ENCODE peak calls at places on chromosomes 4 and X, in four cellular contexts. F is ovary, I is transverse colon, G is GM12878. P is an unnamed sample.

GRCh38 chrX:129600981-129601424 is 53.8 kb downstream of the APLN start:
- DNase-seq in I (no peak), F (peak), G (no peak), P (no peak)

GRCh38 chrX:55143621-55144020 is 54.8 kb downstream of the PAGE2 start:
- DNase-seq in G (no peak), I (no peak), F (no peak), P (no peak)

GRCh38 chr4:135839712-135840111 is 1638.1 kb upstream of the PABPC4L start:
- DNase-seq in F (no peak), G (no peak), I (no peak), P (no peak)

GRCh38 chr4:3134201-3134600 is 59.7 kb downstream of the HTT start:
- DNase-seq in F (no peak), G (no peak), I (no peak), P (no peak)

GRCh38 chr4:1842993-1843448 is 12.9 kb downstream of the LETM1 start:
- DNase-seq in F (no peak), G (no peak), I (no peak), P (no peak)

GRCh38 chrX:121635141-121635540 is 587.7 kb downstream of the GLUD2 start:
- DNase-seq in F (no peak), G (no peak), I (no peak), P (no peak)

GRCh38 chrX:154090731-154091130 is 6.8 kb downstream of the MECP2 start:
- DNase-seq in F (no peak), G (no peak), I (no peak), P (no peak)

GRCh38 chrX:9510980-9511379 is 46.1 kb downstream of the TBL1X start:
- DNase-seq in I (no peak), F (no peak), G (no peak), P (no peak)

GRCh38 chr4:85398276-85398675 is 76.7 kb upstream of the ARHGAP24 start:
- DNase-seq in I (no peak), G (no peak), F (no peak), P (no peak)

GRCh38 chr4:154491341-154491679 is 289 bp downstream of the DCHS2 start:
- DNase-seq in G (no peak), F (no peak), I (peak), P (no peak)

GRCh38 chrX:133630362-133630761 is 215.1 kb upstream of the GPC4 start:
- DNase-seq in I (no peak), G (no peak), F (no peak), P (no peak)

GRCh38 chrX:50000937-50001542 is 78.6 kb downstream of the CLCN5 start:
- DNase-seq in I (no peak), G (no peak), F (no peak), P (no peak)

GRCh38 chr4:113646456-113646809 is 115.1 kb downstream of the CAMK2D start:
- DNase-seq in F (no peak), I (peak), G (no peak), P (no peak)

GRCh38 chrX:115400960-115401359 is 111.4 kb downstream of the LUZP4 start:
- DNase-seq in I (no peak), G (no peak), F (no peak), P (no peak)

GRCh38 chr4:64341711-64342110 is 67.5 kb downstream of the TECRL start:
- DNase-seq in I (no peak), F (no peak), G (no peak), P (no peak)

GRCh38 chrX:9626379-9626778 is 139.3 kb downstream of the GPR143 start:
- DNase-seq in I (no peak), F (no peak), G (no peak), P (no peak)

GRCh38 chr4:19983072-19983471 is 268.6 kb upstream of the SLIT2 start:
- DNase-seq in G (no peak), F (no peak), I (no peak), P (no peak)

GRCh38 chr4:107951551-107951950 is 20.2 kb downstream of the CYP2U1 start:
- DNase-seq in G (no peak), F (no peak), I (no peak), P (no peak)

GRCh38 chrX:12610079-12610478 is 181.1 kb upstream of the PRPS2 start:
- DNase-seq in G (no peak), I (no peak), F (no peak), P (no peak)

GRCh38 chr4:45453258-45453841 is 670.5 kb downstream of the GABRG1 start:
- DNase-seq in I (no peak), F (no peak), G (no peak), P (no peak)

GRCh38 chrX:154511761-154512160 is 4.3 kb downstream of the FAM3A start:
- DNase-seq in G (no peak), I (no peak), F (no peak), P (no peak)

GRCh38 chrX:47898024-47898423 is 61.3 kb downstream of the ZNF81 start:
- DNase-seq in F (no peak), I (no peak), G (no peak), P (no peak)

GRCh38 chr4:176302283-176303275 is 17.2 kb upstream of the SPCS3 start:
- DNase-seq in G (no peak), I (no peak), F (no peak), P (no peak)

GRCh38 chr4:1547863-1548637 is 136.1 kb downstream of the FAM53A start:
- DNase-seq in G (no peak), F (peak), I (no peak), P (no peak)

GRCh38 chr4:147236806-147237205 is 244.1 kb upstream of the EDNRA start:
- DNase-seq in F (no peak), I (no peak), G (no peak), P (no peak)

GRCh38 chr4:1243451-1244080 is 5.4 kb downstream of the CTBP1 start:
- DNase-seq in F (peak), G (no peak), I (peak), P (peak)

GRCh38 chrX:24838624-24839023 is 144.9 kb downstream of the POLA1 start:
- DNase-seq in F (no peak), G (peak), I (no peak), P (no peak)

GRCh38 chr4:602559-602942 is 22.8 kb upstream of the PDE6B start:
- DNase-seq in G (no peak), I (peak), F (no peak), P (no peak)

GRCh38 chr4:151569650-151570049 is 160.7 kb downstream of the FHIP1A start:
- DNase-seq in F (no peak), G (no peak), I (no peak), P (no peak)

GRCh38 chr4:153143527-153144348 is 60.5 kb upstream of the TRIM2 start:
- DNase-seq in I (peak), F (no peak), G (no peak), P (no peak)

GRCh38 chrX:28988246-28988645 is 401.0 kb downstream of the IL1RAPL1 start:
- DNase-seq in F (no peak), I (no peak), G (no peak), P (no peak)

GRCh38 chr4:2284934-2285664 is 23.2 kb upstream of the MXD4 start:
- DNase-seq in G (no peak), I (no peak), F (peak), P (no peak)

GRCh38 chr4:79042079-79042674 is 102.9 kb upstream of the PAQR3 start:
- DNase-seq in F (no peak), G (no peak), I (no peak), P (no peak)

GRCh38 chrX:8981742-8982141 is 52.2 kb downstream of the FAM9B start:
- DNase-seq in G (no peak), F (no peak), I (no peak), P (no peak)

GRCh38 chr4:1983846-1984405 is 24.8 kb downstream of the NELFA start:
- DNase-seq in I (no peak), F (no peak), G (no peak), P (peak)

GRCh38 chr4:101393256-101393655 is 45.9 kb upstream of the PPP3CA start:
- DNase-seq in I (no peak), F (no peak), G (no peak), P (no peak)

GRCh38 chr4:48891028-48891619 is 15.4 kb downstream of the OCIAD2 start:
- DNase-seq in G (no peak), I (no peak), F (no peak), P (no peak)

GRCh38 chrX:129679856-129680255 is 25.1 kb upstream of the APLN start:
- DNase-seq in G (no peak), F (no peak), I (no peak), P (no peak)

GRCh38 chr4:118762753-118763477 is 73.0 kb downstream of the SEC24D start:
- DNase-seq in G (no peak), I (no peak), F (no peak), P (no peak)
- TF ChIP-seq EP300 in G (no peak), I (no peak), F (no peak), P (no peak)

DNA sequence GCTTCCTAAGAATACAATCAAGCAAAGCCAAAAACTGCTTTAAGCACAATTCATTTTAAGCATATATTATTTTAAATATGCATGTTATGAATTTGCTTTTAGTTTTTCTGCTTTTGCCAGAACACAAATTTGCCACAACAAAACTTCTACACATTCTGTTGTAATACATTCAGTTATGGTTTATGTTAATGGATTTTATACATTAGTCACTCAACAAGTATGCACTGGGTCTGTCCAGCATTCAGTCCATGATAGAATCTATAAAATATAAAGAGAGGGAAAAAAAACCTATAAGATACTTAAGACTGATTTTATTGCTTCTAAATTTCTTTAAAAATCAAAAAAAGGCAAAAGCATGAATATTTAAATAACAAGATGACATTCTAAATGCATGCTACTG is 22.2 kb downstream of the IQCM start:
- DNase-seq in F (no peak), G (no peak), I (no peak), P (no peak)
- H3K27ac ChIP-seq in F (no peak), G (no peak), I (no peak), P (no peak)

GRCh38 chr4:78022517-78022916 is 34.6 kb upstream of the FRAS1 start:
- DNase-seq in F (no peak), I (no peak), G (no peak), P (no peak)
- TF ChIP-seq CTCF in F (no peak), I (no peak), G (no peak), P (no peak)

DNA sequence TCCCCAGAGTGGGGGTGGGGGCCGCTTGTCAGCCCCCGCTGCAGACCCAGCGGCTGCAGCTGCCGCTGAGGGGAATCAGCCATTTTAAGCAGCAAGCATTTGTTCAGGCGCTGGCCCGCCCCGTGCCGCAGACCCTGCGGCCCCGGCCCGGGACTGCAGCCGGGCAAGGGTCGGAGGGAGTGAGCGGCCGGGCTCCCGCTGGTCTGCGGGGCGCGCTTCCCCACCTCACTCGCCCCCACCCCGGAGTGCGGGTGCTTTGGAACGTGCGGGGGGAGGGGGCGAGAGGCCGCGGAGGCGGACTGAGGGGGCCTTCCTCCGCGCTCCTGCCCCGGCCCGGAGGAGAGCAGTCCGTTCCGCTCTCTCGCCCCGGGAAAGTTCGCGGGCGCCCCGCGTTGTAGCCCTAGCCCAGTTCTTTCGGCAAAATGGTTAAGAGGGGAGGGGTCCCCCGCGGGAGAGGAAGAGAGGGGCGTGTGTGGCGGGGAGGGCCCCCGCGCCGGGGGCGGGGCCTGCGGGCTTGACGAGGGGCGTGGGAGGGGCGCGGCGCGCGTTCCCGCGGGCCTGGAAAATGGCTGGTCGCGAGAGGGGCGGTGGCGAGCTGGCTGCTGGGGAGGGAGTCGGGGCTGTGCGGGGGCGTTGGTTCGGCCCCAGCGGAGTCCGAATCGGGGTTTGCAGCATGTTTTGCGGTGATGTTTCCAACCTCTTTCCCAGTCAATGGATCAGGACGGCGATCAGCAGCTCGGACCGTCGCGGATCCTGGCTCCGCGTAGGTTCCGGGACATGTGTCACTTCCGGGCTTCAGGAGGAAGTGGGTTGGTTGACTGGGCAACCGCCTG is 914 bp downstream of the ING2 start:
- DNase-seq in F (peak), G (peak), I (peak), P (peak)
- TF ChIP-seq EP300 in F (peak), G (no peak), I (peak), P (peak)

DNA sequence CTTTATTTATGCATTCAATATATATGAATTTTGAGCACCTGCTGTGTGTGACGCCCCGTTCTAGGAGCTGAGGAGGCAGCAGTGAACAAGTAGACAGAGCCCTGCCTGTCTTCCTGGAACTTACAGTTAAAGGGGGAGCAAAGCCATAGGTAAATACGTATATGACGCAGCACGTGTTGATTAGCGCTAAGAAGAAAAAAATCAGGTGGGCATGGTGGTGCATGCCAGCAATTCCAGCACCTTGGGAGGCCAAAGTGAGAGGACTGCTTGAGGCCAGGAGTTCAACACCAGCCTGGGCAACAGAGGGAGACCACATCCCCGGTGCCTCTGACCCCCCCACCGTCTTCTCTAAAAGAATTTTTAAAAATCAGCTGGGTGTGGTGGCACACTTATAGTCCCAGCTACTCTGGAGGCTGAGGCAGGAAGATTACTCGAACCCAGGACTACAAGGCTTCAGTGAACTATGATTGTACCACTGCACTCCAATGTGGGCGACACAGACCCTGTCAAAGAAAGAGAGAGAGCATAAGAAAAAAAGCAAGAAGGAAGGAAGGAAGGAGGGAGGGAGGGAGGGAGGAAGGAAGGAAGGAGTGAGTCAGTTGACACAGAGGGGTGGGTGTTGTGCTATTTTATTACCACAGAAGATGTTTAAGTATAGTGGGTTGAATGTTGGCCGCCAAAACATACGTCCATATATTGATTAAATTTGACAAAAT is 5.4 kb upstream of the KIAA0232 start:
- DNase-seq in I (no peak), F (no peak), G (no peak), P (no peak)
- H3K27ac ChIP-seq in I (no peak), F (no peak), G (no peak), P (no peak)

GRCh38 chr4:162767090-162767489 is 399.6 kb downstream of the NAF1 start:
- DNase-seq in I (no peak), F (no peak), G (no peak), P (no peak)

DNA sequence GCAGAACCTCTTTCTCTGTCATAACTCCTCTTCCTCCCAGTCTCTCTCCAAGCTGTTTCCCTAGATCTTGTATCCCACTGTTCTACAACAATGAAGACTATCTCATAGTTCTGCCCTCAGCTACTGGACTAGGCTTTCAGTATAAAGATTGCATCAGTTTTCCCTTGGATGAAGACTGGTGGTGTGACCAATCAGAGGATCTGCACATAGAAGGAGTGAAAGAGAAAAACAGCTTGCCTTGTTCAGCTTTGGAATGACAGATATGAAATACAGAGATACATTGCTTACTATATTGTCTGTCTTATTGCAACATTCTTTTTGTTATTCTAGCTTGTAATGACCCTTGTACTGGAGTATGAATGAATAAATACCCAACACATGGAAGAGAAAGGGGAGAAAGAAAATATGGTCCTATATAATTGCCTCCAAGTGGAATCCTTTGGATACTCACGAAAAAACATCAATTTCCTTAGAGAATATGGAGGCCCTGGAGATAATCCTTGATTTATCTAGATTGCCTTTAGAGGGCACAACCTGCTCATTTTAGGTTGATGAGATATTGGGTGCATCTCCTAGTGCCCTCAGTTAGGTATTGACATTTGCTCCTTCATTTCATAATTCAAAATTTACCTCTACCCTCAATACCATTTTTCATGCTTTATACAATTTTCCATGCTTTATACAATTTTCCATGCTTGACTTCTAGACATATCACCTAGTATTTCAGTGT is 395.8 kb downstream of the NAF1 start:
- DNase-seq in I (no peak), F (no peak), G (no peak), P (no peak)
- TF ChIP-seq CTCF in I (no peak), F (no peak), G (peak), P (no peak)

GRCh38 chr4:38157592-38157991 is 197.4 kb downstream of the PTTG2 start:
- DNase-seq in I (peak), G (no peak), F (no peak), P (no peak)
- TF ChIP-seq EP300 in I (peak), G (no peak), F (no peak), P (no peak)

GRCh38 chr4:169015237-169015636 is 5.2 kb upstream of the CBR4 start:
- DNase-seq in F (no peak), G (no peak), I (no peak), P (no peak)

GRCh38 chr4:169012049-169012448 is 2.0 kb upstream of the CBR4 start:
- DNase-seq in F (no peak), G (no peak), I (no peak), P (no peak)

GRCh38 chr4:169014581-169014980 is 4.5 kb upstream of the CBR4 start:
- DNase-seq in I (no peak), F (no peak), G (no peak), P (no peak)

GRCh38 chr4:169010125-169011023 is at the start of gene CBR4:
- DNase-seq in F (peak), G (peak), I (peak), P (peak)

GRCh38 chr4:169013396-169013795 is 3.3 kb upstream of the CBR4 start:
- DNase-seq in I (no peak), F (no peak), G (no peak), P (no peak)
- H3K27ac ChIP-seq in I (no peak), F (no peak), G (no peak), P (no peak)

GRCh38 chrX:119574394-119575266 is at the start of gene UBE2A:
- DNase-seq in I (peak), F (peak), G (peak), P (peak)
- TF ChIP-seq CTCF in I (peak), F (no peak), G (peak), P (peak)

GRCh38 chr4:112147697-112148096 is 2.4 kb downstream of the FAM241A start:
- DNase-seq in G (no peak), I (no peak), F (no peak), P (no peak)

GRCh38 chr4:112142152-112142551 is 3.1 kb upstream of the FAM241A start:
- DNase-seq in G (no peak), I (no peak), F (no peak), P (no peak)

GRCh38 chr4:112145820-112146813 is 863 bp downstream of the FAM241A start:
- DNase-seq in F (peak), G (peak), I (peak), P (peak)

GRCh38 chr4:112144546-112145325 is 518 bp upstream of the FAM241A start:
- DNase-seq in F (no peak), G (peak), I (no peak), P (no peak)

DNA sequence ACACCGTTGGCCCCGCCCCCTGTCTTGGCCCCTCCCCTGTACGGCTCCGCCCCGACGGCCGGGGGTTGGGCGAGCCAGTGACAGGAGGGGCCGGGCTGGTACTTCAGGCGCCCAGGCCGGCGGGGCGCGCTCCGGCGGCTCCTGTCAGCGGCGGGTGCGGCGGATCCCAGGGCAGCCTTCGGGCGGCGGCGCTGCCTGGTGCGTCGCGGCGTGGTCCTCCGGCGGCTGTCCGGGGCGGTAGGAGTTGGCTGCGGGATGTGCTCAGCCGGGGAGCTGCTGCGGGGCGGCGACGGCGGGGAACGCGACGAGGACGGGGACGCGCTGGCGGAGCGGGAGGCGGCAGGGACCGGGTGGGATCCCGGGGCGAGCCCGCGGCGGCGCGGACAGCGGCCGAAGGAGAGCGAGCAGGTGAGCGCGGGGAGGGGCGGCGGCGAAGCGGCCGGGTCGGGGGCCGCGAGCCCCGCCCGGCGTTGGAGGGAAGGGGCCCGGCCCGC is at the start of gene FAM241A:
- DNase-seq in F (peak), G (no peak), I (peak), P (peak)
- TF ChIP-seq EP300 in F (no peak), G (no peak), I (no peak), P (no peak)

P was measured in suprapubic skin.